ENCODE peak calls at places on chromosomes 16 and 17, in eight cellular contexts. One of them, this sample, is unnamed.
A peak's percentile ranks its signal among the peaks of the same experiment; 100 is the strongest.

GRCh38 chr17:226773-227580 is 45.5 kb upstream of the DOC2B start:
- DNase-seq in T-helper 1 cell: no peak
- DNase-seq in Peyer's patch: no peak
- DNase-seq in fibroblast of the aortic adventitia: no peak
- DNase-seq in left ventricle myocardium superior: no peak
- DNase-seq in WERI-Rb-1: no peak
- DNase-seq in IMR-90: no peak
- DNase-seq in GM19239: no peak
- DNase-seq in this sample: no peak

GRCh38 chr16:81730090-81731051 is 48.7 kb upstream of the PLCG2 start:
- DNase-seq in GM19239: no peak
- DNase-seq in Peyer's patch: peak; percentile 68
- DNase-seq in IMR-90: peak; percentile 72
- DNase-seq in fibroblast of the aortic adventitia: peak; percentile 73
- DNase-seq in WERI-Rb-1: peak; percentile 73
- DNase-seq in left ventricle myocardium superior: peak; percentile 91
- DNase-seq in T-helper 1 cell: peak; percentile 50
- DNase-seq in this sample: peak; percentile 70

GRCh38 chr16:51431517-51432241 is 280.6 kb upstream of the SALL1 start:
- DNase-seq in T-helper 1 cell: no peak
- DNase-seq in fibroblast of the aortic adventitia: peak; percentile 96
- DNase-seq in WERI-Rb-1: no peak
- DNase-seq in IMR-90: peak; percentile 99
- DNase-seq in GM19239: no peak
- DNase-seq in Peyer's patch: no peak
- DNase-seq in left ventricle myocardium superior: no peak
- DNase-seq in this sample: no peak

GRCh38 chr17:62067165-62068145 is 2.4 kb upstream of the MED13 start:
- DNase-seq in GM19239: no peak
- DNase-seq in IMR-90: no peak
- DNase-seq in left ventricle myocardium superior: no peak
- DNase-seq in WERI-Rb-1: no peak
- DNase-seq in fibroblast of the aortic adventitia: no peak
- DNase-seq in Peyer's patch: no peak
- DNase-seq in T-helper 1 cell: no peak
- DNase-seq in this sample: no peak

GRCh38 chr17:22454070-22454999 is 762.0 kb downstream of the KCNJ18 start:
- DNase-seq in GM19239: no peak
- DNase-seq in Peyer's patch: no peak
- DNase-seq in T-helper 1 cell: no peak
- DNase-seq in fibroblast of the aortic adventitia: no peak
- DNase-seq in IMR-90: no peak
- DNase-seq in WERI-Rb-1: no peak
- DNase-seq in left ventricle myocardium superior: no peak
- DNase-seq in this sample: no peak

GRCh38 chr16:49674255-49674980 is 181.5 kb downstream of the ZNF423 start:
- DNase-seq in Peyer's patch: no peak
- DNase-seq in GM19239: no peak
- DNase-seq in WERI-Rb-1: peak; percentile 51
- DNase-seq in left ventricle myocardium superior: no peak
- DNase-seq in T-helper 1 cell: no peak
- DNase-seq in fibroblast of the aortic adventitia: no peak
- DNase-seq in IMR-90: no peak
- DNase-seq in this sample: no peak

GRCh38 chr17:40559016-40559853 is 6.0 kb downstream of the CCR7 start:
- DNase-seq in left ventricle myocardium superior: no peak
- DNase-seq in WERI-Rb-1: peak; percentile 32
- DNase-seq in IMR-90: no peak
- DNase-seq in Peyer's patch: no peak
- DNase-seq in fibroblast of the aortic adventitia: no peak
- DNase-seq in GM19239: no peak
- DNase-seq in T-helper 1 cell: no peak
- DNase-seq in this sample: no peak

GRCh38 chr16:78289368-78289767 is 189.9 kb downstream of the WWOX start:
- DNase-seq in left ventricle myocardium superior: no peak
- DNase-seq in GM19239: no peak
- DNase-seq in IMR-90: no peak
- DNase-seq in fibroblast of the aortic adventitia: no peak
- DNase-seq in Peyer's patch: no peak
- DNase-seq in T-helper 1 cell: no peak
- DNase-seq in WERI-Rb-1: no peak
- DNase-seq in this sample: no peak

GRCh38 chr16:69131749-69132423 is 502 bp downstream of the CHTF8 start:
- DNase-seq in fibroblast of the aortic adventitia: peak; percentile 77
- DNase-seq in left ventricle myocardium superior: peak; percentile 83
- DNase-seq in GM19239: peak; percentile 83
- DNase-seq in IMR-90: peak; percentile 81
- DNase-seq in T-helper 1 cell: peak; percentile 60
- DNase-seq in WERI-Rb-1: peak; percentile 92
- DNase-seq in Peyer's patch: peak; percentile 64
- DNase-seq in this sample: peak; percentile 21

GRCh38 chr16:68404736-68405345 is 43.5 kb downstream of the SMPD3 start:
- DNase-seq in left ventricle myocardium superior: no peak
- DNase-seq in IMR-90: no peak
- DNase-seq in T-helper 1 cell: no peak
- DNase-seq in GM19239: no peak
- DNase-seq in Peyer's patch: no peak
- DNase-seq in WERI-Rb-1: no peak
- DNase-seq in fibroblast of the aortic adventitia: no peak
- DNase-seq in this sample: no peak

GRCh38 chr16:68528686-68529379 is 10.3 kb upstream of the ZFP90 start:
- DNase-seq in fibroblast of the aortic adventitia: peak; percentile 77
- DNase-seq in Peyer's patch: peak; percentile 81
- DNase-seq in IMR-90: peak; percentile 64
- DNase-seq in T-helper 1 cell: peak; percentile 88
- DNase-seq in left ventricle myocardium superior: peak; percentile 88
- DNase-seq in WERI-Rb-1: peak; percentile 87
- DNase-seq in GM19239: peak; percentile 97
- DNase-seq in this sample: peak; percentile 74

GRCh38 chr17:5499790-5500189 is 13.4 kb downstream of the MIS12 start:
- DNase-seq in Peyer's patch: no peak
- DNase-seq in left ventricle myocardium superior: no peak
- DNase-seq in IMR-90: no peak
- DNase-seq in WERI-Rb-1: peak; percentile 38
- DNase-seq in fibroblast of the aortic adventitia: no peak
- DNase-seq in T-helper 1 cell: no peak
- DNase-seq in GM19239: no peak
- DNase-seq in this sample: peak; percentile 42

GRCh38 chr17:55549140-55549539 is 37.9 kb upstream of the SMIM36 start:
- DNase-seq in GM19239: no peak
- DNase-seq in WERI-Rb-1: peak; percentile 49
- DNase-seq in fibroblast of the aortic adventitia: no peak
- DNase-seq in T-helper 1 cell: no peak
- DNase-seq in Peyer's patch: no peak
- DNase-seq in left ventricle myocardium superior: no peak
- DNase-seq in IMR-90: no peak
- DNase-seq in this sample: no peak

GRCh38 chr16:84791088-84791487 is 28.7 kb upstream of the CRISPLD2 start:
- DNase-seq in Peyer's patch: no peak
- DNase-seq in fibroblast of the aortic adventitia: peak; percentile 74
- DNase-seq in GM19239: no peak
- DNase-seq in T-helper 1 cell: no peak
- DNase-seq in IMR-90: peak; percentile 28
- DNase-seq in WERI-Rb-1: no peak
- DNase-seq in left ventricle myocardium superior: no peak
- DNase-seq in this sample: peak; percentile 31